ENCODE peak calls at places on chromosomes 11 and 22, in five cellular contexts. One of them, this sample, is unnamed.

GRCh38 chr11:84476581-84476980 is 1150.6 kb downstream of the DLG2 start:
- DNase-seq in endodermal cell: no peak
- DNase-seq in cardiac fibroblast: peak
- DNase-seq in heart right ventricle: no peak
- DNase-seq in fibroblast of the aortic adventitia: peak
- DNase-seq in this sample: peak

GRCh38 chr11:75468534-75469340 is 35.7 kb upstream of the KLHL35 start:
- DNase-seq in endodermal cell: no peak
- DNase-seq in heart right ventricle: peak
- DNase-seq in fibroblast of the aortic adventitia: peak
- DNase-seq in cardiac fibroblast: peak
- DNase-seq in this sample: peak

GRCh38 chr11:77710358-77710757 is 72.8 kb upstream of the CLNS1A start:
- DNase-seq in heart right ventricle: no peak
- DNase-seq in endodermal cell: no peak
- DNase-seq in cardiac fibroblast: no peak
- DNase-seq in fibroblast of the aortic adventitia: peak
- DNase-seq in this sample: no peak

GRCh38 chr22:39941661-39942060 is 18.5 kb upstream of the TMA7B start:
- DNase-seq in heart right ventricle: no peak
- DNase-seq in fibroblast of the aortic adventitia: no peak
- DNase-seq in endodermal cell: no peak
- DNase-seq in cardiac fibroblast: no peak
- DNase-seq in this sample: no peak

GRCh38 chr11:88535916-88536547 is 198.5 kb upstream of the CTSC start:
- DNase-seq in cardiac fibroblast: peak
- DNase-seq in heart right ventricle: no peak
- DNase-seq in endodermal cell: no peak
- DNase-seq in fibroblast of the aortic adventitia: peak
- DNase-seq in this sample: peak

GRCh38 chr22:43777204-43777671 is 34.9 kb downstream of the EFCAB6 start:
- DNase-seq in cardiac fibroblast: peak
- DNase-seq in endodermal cell: no peak
- DNase-seq in fibroblast of the aortic adventitia: peak
- DNase-seq in heart right ventricle: no peak
- DNase-seq in this sample: peak

GRCh38 chr11:130606781-130607511 is 158.5 kb downstream of the ADAMTS15 start:
- DNase-seq in endodermal cell: no peak
- DNase-seq in cardiac fibroblast: peak
- DNase-seq in heart right ventricle: no peak
- DNase-seq in fibroblast of the aortic adventitia: peak
- DNase-seq in this sample: peak

GRCh38 chr11:12629601-12630313 is 44.5 kb upstream of the TEAD1 start:
- DNase-seq in fibroblast of the aortic adventitia: peak
- DNase-seq in endodermal cell: no peak
- DNase-seq in heart right ventricle: no peak
- DNase-seq in cardiac fibroblast: peak
- DNase-seq in this sample: peak

GRCh38 chr11:44531636-44532035 is 33.8 kb upstream of the CD82 start:
- DNase-seq in endodermal cell: no peak
- DNase-seq in cardiac fibroblast: no peak
- DNase-seq in heart right ventricle: no peak
- DNase-seq in fibroblast of the aortic adventitia: no peak
- DNase-seq in this sample: no peak

GRCh38 chr22:22474733-22475132 is 33.8 kb downstream of the ZNF280B start:
- DNase-seq in heart right ventricle: no peak
- DNase-seq in cardiac fibroblast: no peak
- DNase-seq in endodermal cell: peak
- DNase-seq in fibroblast of the aortic adventitia: no peak
- DNase-seq in this sample: no peak

GRCh38 chr11:23727821-23728220 is 769.0 kb upstream of the LUZP2 start:
- DNase-seq in cardiac fibroblast: peak
- DNase-seq in fibroblast of the aortic adventitia: peak
- DNase-seq in heart right ventricle: no peak
- DNase-seq in endodermal cell: no peak
- DNase-seq in this sample: peak

GRCh38 chr11:20172721-20173447 is 12.6 kb upstream of the DBX1 start:
- DNase-seq in cardiac fibroblast: no peak
- DNase-seq in endodermal cell: no peak
- DNase-seq in fibroblast of the aortic adventitia: no peak
- DNase-seq in heart right ventricle: no peak
- DNase-seq in this sample: no peak

GRCh38 chr11:114762437-114762836 is 84.1 kb downstream of the NXPE2 start:
- DNase-seq in cardiac fibroblast: peak
- DNase-seq in fibroblast of the aortic adventitia: peak
- DNase-seq in endodermal cell: peak
- DNase-seq in heart right ventricle: peak
- DNase-seq in this sample: peak

GRCh38 chr11:121582296-121582695 is 129.5 kb upstream of the SORL1-AS1 start:
- DNase-seq in cardiac fibroblast: no peak
- DNase-seq in heart right ventricle: no peak
- DNase-seq in endodermal cell: no peak
- DNase-seq in fibroblast of the aortic adventitia: no peak
- DNase-seq in this sample: no peak

GRCh38 chr11:3166268-3167142 is 1.4 kb upstream of the OSBPL5 start:
- DNase-seq in cardiac fibroblast: no peak
- DNase-seq in endodermal cell: peak
- DNase-seq in heart right ventricle: no peak
- DNase-seq in fibroblast of the aortic adventitia: no peak
- DNase-seq in this sample: no peak

GRCh38 chr11:120208012-120208441 is 2.8 kb upstream of the OAF start:
- DNase-seq in cardiac fibroblast: peak
- DNase-seq in fibroblast of the aortic adventitia: no peak
- DNase-seq in heart right ventricle: no peak
- DNase-seq in endodermal cell: no peak
- DNase-seq in this sample: no peak

GRCh38 chr11:2929880-2930704 is 872 bp upstream of the PHLDA2 start:
- DNase-seq in cardiac fibroblast: peak
- DNase-seq in fibroblast of the aortic adventitia: peak
- DNase-seq in heart right ventricle: no peak
- DNase-seq in endodermal cell: peak
- DNase-seq in this sample: peak

GRCh38 chr11:118076754-118077281 is at the start of gene TMPRSS4:
- DNase-seq in fibroblast of the aortic adventitia: no peak
- DNase-seq in endodermal cell: no peak
- DNase-seq in cardiac fibroblast: no peak
- DNase-seq in heart right ventricle: no peak
- DNase-seq in this sample: no peak

GRCh38 chr11:101224221-101224620 is 94.6 kb upstream of the PGR start:
- DNase-seq in fibroblast of the aortic adventitia: no peak
- DNase-seq in heart right ventricle: no peak
- DNase-seq in cardiac fibroblast: no peak
- DNase-seq in endodermal cell: no peak
- DNase-seq in this sample: no peak

GRCh38 chr11:119661226-119661625 is 67.8 kb downstream of the NECTIN1 start:
- DNase-seq in cardiac fibroblast: no peak
- DNase-seq in heart right ventricle: no peak
- DNase-seq in fibroblast of the aortic adventitia: no peak
- DNase-seq in endodermal cell: no peak
- DNase-seq in this sample: no peak

GRCh38 chr11:48082771-48083170 is 102.4 kb downstream of the PTPRJ start:
- DNase-seq in endodermal cell: no peak
- DNase-seq in fibroblast of the aortic adventitia: no peak
- DNase-seq in cardiac fibroblast: no peak
- DNase-seq in heart right ventricle: no peak
- DNase-seq in this sample: no peak

GRCh38 chr11:128424867-128425285 is 162.5 kb downstream of the ETS1 start:
- DNase-seq in endodermal cell: no peak
- DNase-seq in cardiac fibroblast: peak
- DNase-seq in fibroblast of the aortic adventitia: peak
- DNase-seq in heart right ventricle: peak
- DNase-seq in this sample: peak

DNA sequence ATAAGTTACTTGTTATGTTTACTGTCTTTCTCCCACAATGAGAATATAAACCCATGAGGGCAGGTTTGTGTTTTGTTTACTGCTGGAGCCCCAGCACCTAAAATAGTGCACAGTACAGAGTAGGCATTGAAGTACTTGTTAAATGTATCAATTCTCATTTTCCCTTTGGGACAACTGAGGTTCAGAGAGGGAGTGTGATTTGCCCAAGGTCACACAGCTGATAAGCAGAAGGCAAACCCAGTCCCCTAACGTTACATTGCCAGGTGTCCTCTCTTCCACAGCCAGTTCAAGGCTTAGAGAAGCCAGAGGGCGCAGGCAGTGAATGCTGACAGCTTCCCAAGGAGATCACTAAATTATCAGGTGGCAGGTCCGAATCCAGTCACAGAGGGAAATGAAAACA is 16.8 kb downstream of the ZMAT5 start:
- DNase-seq in fibroblast of the aortic adventitia: no peak
- DNase-seq in heart right ventricle: no peak
- DNase-seq in endodermal cell: no peak
- DNase-seq in cardiac fibroblast: no peak
- DNase-seq in this sample: no peak
- H3K4me3 ChIP-seq in fibroblast of the aortic adventitia: no peak
- H3K4me3 ChIP-seq in heart right ventricle: no peak
- H3K4me3 ChIP-seq in endodermal cell: no peak
- H3K4me3 ChIP-seq in cardiac fibroblast: no peak
- H3K4me3 ChIP-seq in this sample: no peak

DNA sequence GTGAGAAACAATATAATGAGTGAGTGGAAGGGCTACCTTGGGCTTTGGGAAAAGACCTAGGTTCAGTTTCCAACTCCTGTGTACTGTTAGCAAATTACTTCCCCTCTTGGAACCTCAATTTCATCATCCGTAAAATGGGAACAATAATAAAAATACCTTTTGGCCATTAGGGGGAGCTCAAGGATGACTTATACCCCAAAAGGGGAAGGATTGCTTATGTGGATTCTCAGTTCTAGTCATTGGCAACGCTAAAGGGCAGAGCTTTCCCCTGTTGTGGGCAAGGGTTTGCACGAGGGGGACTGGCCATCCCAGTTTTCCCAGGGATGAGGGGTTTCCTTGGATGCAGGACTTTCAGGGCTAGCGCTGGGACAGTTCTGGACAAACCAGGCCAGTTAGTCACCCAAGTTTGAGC is 3.1 kb upstream of the COMMD9 start:
- DNase-seq in cardiac fibroblast: peak
- DNase-seq in fibroblast of the aortic adventitia: peak
- DNase-seq in heart right ventricle: no peak
- DNase-seq in endodermal cell: peak
- DNase-seq in this sample: peak
- TF ChIP-seq CTCF in cardiac fibroblast: peak
- TF ChIP-seq CTCF in fibroblast of the aortic adventitia: peak
- TF ChIP-seq CTCF in heart right ventricle: peak
- TF ChIP-seq CTCF in endodermal cell: peak
- TF ChIP-seq CTCF in this sample: peak

DNA sequence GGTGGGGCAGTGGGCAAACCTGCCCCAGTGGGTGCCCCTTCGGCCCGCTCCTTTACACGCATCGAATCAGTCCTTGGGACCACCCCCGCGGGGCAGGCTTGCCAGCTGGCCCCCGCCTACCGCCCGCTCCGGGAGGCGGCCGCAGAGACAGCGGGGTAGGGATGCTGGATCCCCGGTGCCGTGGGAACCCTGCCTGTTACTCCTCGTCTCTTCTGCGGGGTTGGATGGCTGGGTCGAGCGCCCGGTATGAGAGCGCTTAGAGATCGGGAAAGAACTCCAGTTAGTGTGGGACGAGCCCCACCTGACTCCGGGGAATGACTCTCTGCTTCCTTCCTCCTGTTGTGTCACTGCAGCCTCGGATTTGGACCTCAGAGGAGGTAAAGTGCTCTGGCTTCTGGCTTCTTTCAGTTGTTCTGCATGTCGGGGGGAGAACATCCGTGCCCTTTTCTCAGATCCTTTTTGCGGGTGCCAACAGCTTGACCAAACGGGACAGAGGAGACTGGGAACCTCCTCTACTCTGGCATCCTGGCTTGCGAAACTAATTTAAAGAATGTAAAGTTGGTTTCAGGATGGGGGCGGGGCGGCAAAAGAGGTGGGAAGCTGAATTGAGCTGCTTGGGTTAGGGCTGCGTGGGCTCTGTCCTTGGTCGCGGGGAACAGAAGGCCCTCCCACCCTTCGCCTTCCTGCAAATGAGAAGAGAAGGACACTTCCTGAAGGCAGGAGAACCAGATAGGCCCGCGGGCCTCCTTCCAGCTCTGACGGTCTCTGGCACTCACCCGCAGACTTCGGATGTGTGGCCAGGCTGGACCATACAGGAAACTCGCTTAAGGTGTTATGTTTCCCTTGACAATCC is 915 bp downstream of the LAYN start:
- DNase-seq in heart right ventricle: peak
- DNase-seq in fibroblast of the aortic adventitia: peak
- DNase-seq in endodermal cell: peak
- DNase-seq in cardiac fibroblast: peak
- DNase-seq in this sample: peak
- H3K4me3 ChIP-seq in heart right ventricle: peak
- H3K4me3 ChIP-seq in fibroblast of the aortic adventitia: peak
- H3K4me3 ChIP-seq in endodermal cell: peak
- H3K4me3 ChIP-seq in cardiac fibroblast: peak
- H3K4me3 ChIP-seq in this sample: peak

DNA sequence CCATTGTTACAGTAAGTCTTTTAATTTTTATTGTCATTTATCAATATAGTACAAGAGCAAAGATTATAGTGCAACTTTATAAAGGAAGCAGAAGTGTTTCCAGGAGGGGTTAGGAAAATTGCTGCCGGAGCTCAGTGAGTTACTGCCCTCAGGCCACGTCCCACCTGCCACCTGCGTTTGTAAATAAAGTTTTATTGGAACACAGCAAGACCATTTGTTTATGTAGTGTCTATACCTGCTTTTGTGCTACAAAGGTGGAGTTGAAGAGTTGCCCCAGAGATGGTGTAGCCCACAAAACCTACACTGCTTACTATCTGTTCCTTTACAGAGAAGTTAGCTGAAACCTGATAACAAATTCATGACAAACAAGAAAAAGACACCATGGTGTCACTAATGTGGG is 437.8 kb upstream of the B3GAT1 start:
- DNase-seq in heart right ventricle: no peak
- DNase-seq in fibroblast of the aortic adventitia: no peak
- DNase-seq in cardiac fibroblast: no peak
- DNase-seq in endodermal cell: no peak
- DNase-seq in this sample: no peak
- TF ChIP-seq CTCF in heart right ventricle: no peak
- TF ChIP-seq CTCF in fibroblast of the aortic adventitia: no peak
- TF ChIP-seq CTCF in cardiac fibroblast: no peak
- TF ChIP-seq CTCF in endodermal cell: no peak
- TF ChIP-seq CTCF in this sample: no peak

DNA sequence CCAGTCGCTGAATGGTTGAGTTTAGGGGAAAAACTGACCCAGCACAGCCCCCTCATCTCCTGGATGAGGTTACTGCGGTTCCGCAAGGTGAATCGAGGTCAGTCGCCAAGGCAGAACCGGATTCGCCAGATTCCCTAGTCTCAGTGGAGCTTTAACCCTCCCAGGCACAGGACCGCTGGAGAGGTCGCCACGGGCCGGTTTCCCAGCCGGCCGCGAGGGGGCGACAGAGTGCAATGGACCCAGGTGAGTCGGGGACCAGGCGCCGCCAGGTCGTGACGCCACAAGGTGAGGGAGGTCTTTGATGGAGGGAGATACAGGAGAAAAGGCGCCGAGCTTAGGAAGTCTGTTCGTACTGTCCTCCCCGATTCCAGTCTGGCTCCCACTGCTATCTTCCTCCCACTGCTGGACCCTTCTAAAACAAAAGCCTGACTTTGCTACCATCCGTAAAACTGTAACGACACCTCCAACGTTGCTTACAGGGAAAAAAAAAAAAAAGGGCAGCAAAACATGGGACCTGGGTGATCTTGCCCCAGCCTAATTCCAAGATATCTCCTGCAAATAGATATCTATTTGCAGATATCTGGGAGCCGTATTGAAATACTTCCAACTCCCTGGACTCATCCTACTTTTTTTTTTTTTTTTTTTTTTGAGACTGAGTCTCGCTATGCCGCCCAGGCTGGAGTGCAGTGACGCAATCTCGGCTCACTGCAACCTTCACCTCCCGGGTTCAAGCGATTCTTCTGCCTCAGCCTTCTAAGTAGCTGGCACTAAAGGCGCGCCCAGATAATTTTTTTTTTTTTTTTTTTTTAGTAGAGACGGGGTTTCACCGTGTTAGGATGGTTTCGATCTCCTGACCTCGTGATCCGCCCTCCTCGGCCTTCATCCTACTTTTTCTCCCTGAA is 1.4 kb upstream of the GGA1 start:
- DNase-seq in heart right ventricle: peak
- DNase-seq in endodermal cell: peak
- DNase-seq in fibroblast of the aortic adventitia: peak
- DNase-seq in cardiac fibroblast: peak
- DNase-seq in this sample: peak
- H3K4me3 ChIP-seq in heart right ventricle: peak
- H3K4me3 ChIP-seq in endodermal cell: peak
- H3K4me3 ChIP-seq in fibroblast of the aortic adventitia: peak
- H3K4me3 ChIP-seq in cardiac fibroblast: peak
- H3K4me3 ChIP-seq in this sample: peak